ENCODE peak calls at places on chromosomes 7 and 10, in ten cellular contexts. Q, F, I, C, G, M, P, B, E and R are unnamed samples.

GRCh38 chr10:78541528-78542470 is 508.1 kb downstream of the RPS24 start:
- DNase-seq in M (no peak), Q (peak; percentile 51), C (no peak), G (no peak), F (no peak), E (no peak), P (peak; percentile 17), I (no peak), B (no peak), R (no peak)

GRCh38 chr7:146115665-146116451 is 743 bp upstream of the CNTNAP2 start:
- DNase-seq in E (no peak), C (peak; percentile 52), F (peak; percentile 90), Q (peak; percentile 10), P (peak; percentile 63), G (peak; percentile 73), I (peak; percentile 93), B (peak; percentile 91), M (no peak), R (no peak)

GRCh38 chr7:106721816-106722785 is 61.1 kb upstream of the CCDC71L start:
- DNase-seq in C (no peak), M (peak; percentile 46), I (no peak), P (peak; percentile 24), E (no peak), G (no peak), F (no peak), Q (no peak), B (no peak), R (no peak)

GRCh38 chr7:10939237-10939910 is 34.3 kb upstream of the PHF14 start:
- DNase-seq in P (no peak), Q (peak; percentile 22), M (peak; percentile 51), B (no peak), G (no peak), E (no peak), C (peak; percentile 6), I (peak; percentile 19), F (peak; percentile 54), R (peak; percentile 63)

GRCh38 chr10:69123306-69123746 is 652 bp upstream of the VPS26A start:
- DNase-seq in M (no peak), C (peak; percentile 63), F (peak; percentile 90), E (no peak), B (peak; percentile 61), I (peak; percentile 64), Q (peak; percentile 72), G (peak; percentile 81), P (peak; percentile 87), R (no peak)

GRCh38 chr7:157625973-157626790 is 289.4 kb downstream of the DNAJB6 start:
- DNase-seq in E (no peak), I (no peak), P (no peak), Q (no peak), G (no peak), M (no peak), C (no peak), B (no peak), F (peak; percentile 34), R (no peak)

GRCh38 chr7:14040528-14040927 is 51.1 kb upstream of the ETV1 start:
- DNase-seq in G (no peak), B (no peak), P (no peak), I (no peak), F (no peak), E (no peak), C (no peak), M (no peak), Q (no peak), R (no peak)

GRCh38 chr10:99279626-99280111 is 44.0 kb upstream of the HPSE2 start:
- DNase-seq in B (no peak), I (no peak), E (no peak), F (no peak), G (no peak), M (no peak), P (peak; percentile 92), C (peak; percentile 63), Q (no peak), R (peak; percentile 23)

GRCh38 chr10:93485690-93486089 is 3.6 kb upstream of the MYOF start:
- DNase-seq in M (no peak), Q (no peak), I (no peak), C (no peak), G (no peak), F (no peak), P (no peak), E (no peak), B (no peak), R (no peak)

GRCh38 chr7:133051066-133051465 is 30.8 kb downstream of the CHCHD3 start:
- DNase-seq in F (peak; percentile 88), C (peak; percentile 41), P (peak; percentile 33), M (peak; percentile 54), Q (peak; percentile 73), B (no peak), E (no peak), I (no peak), G (no peak), R (peak; percentile 90)

GRCh38 chr7:138981332-138982203 is at the start of gene KIAA1549:
- DNase-seq in F (peak; percentile 99), B (peak; percentile 76), G (peak; percentile 75), I (peak; percentile 94), Q (peak; percentile 48), C (peak; percentile 56), E (no peak), P (peak; percentile 67), M (peak; percentile 59), R (peak; percentile 54)

GRCh38 chr10:126839094-126839761 is 66.0 kb upstream of the DOCK1 start:
- DNase-seq in B (peak; percentile 81), I (no peak), E (no peak), G (no peak), F (no peak), M (no peak), Q (no peak), P (no peak), C (no peak), R (no peak)

GRCh38 chr10:33952692-33953360 is 618.4 kb upstream of the NRP1 start:
- DNase-seq in P (peak; percentile 3), G (no peak), M (no peak), B (no peak), E (no peak), I (no peak), Q (peak; percentile 46), F (peak; percentile 9), C (peak; percentile 54), R (no peak)

GRCh38 chr7:68707146-68707545 is 891.1 kb upstream of the AUTS2 start:
- DNase-seq in P (no peak), I (no peak), B (peak; percentile 52), F (no peak), G (no peak), C (no peak), Q (no peak), E (no peak), M (no peak), R (no peak)

GRCh38 chr7:138980575-138981285 is 459 bp downstream of the KIAA1549 start:
- DNase-seq in Q (peak; percentile 10), P (peak; percentile 24), E (no peak), C (no peak), G (peak; percentile 66), F (no peak), I (no peak), B (peak; percentile 64), M (no peak), R (no peak)

GRCh38 chr10:131561897-131562296 is 250.4 kb upstream of the TCERG1L start:
- DNase-seq in C (no peak), E (no peak), G (no peak), M (no peak), Q (no peak), I (no peak), B (peak; percentile 14), F (no peak), P (no peak), R (no peak)

GRCh38 chr7:155287229-155287935 is 10.3 kb upstream of the INSIG1 start:
- DNase-seq in E (no peak), C (no peak), M (no peak), Q (no peak), I (no peak), F (peak; percentile 29), G (no peak), B (no peak), P (no peak), R (no peak)

GRCh38 chr10:105189464-105189800 is 548.3 kb downstream of the SORCS3 start:
- DNase-seq in G (no peak), P (no peak), C (no peak), I (no peak), E (no peak), Q (peak; percentile 12), M (no peak), F (no peak), B (no peak), R (no peak)

GRCh38 chr7:143002856-143003255 is 24.1 kb downstream of the OR9A2 start:
- DNase-seq in Q (no peak), I (no peak), C (no peak), B (no peak), F (no peak), M (no peak), P (no peak), G (no peak), E (no peak), R (no peak)

GRCh38 chr10:85658518-85658917 is 708.1 kb downstream of the GRID1 start:
- DNase-seq in M (no peak), B (no peak), F (no peak), G (no peak), P (no peak), C (no peak), Q (no peak), I (no peak), E (no peak), R (no peak)